ENCODE peak calls at places on chromosome 22, in six cellular contexts. E is K562, Q is HepG2, M is A549, N is GM12878, J is upper lobe of left lung. K is an unnamed sample. For H3K4me1, the result is how much of the 10 kb centered on the place peaks cover.

GRCh38 chr22:29117799-29118477 is 45.1 kb downstream of the KREMEN1 start:
- ATAC-seq in E (no peak), Q (no peak), M (no peak), N (no peak), J (peak), K (peak)

GRCh38 chr22:27771637-27772369 is 29.8 kb downstream of the MN1 start:
- ATAC-seq in E (no peak), Q (no peak), M (no peak), N (no peak), J (no peak), K (no peak)

GRCh38 chr22:38205261-38206128 is 3.7 kb downstream of the MAFF start:
- ATAC-seq in E (no peak), Q (no peak), M (no peak), N (no peak), J (peak), K (peak)

GRCh38 chr22:38129021-38129420 is 18.5 kb upstream of the BAIAP2L2 start:
- ATAC-seq in E (no peak), Q (no peak), M (no peak), N (no peak), J (no peak), K (no peak)

GRCh38 chr22:25656724-25657123 is 85.3 kb upstream of the MYO18B start:
- ATAC-seq in E (no peak), Q (no peak), M (no peak), N (peak), J (no peak), K (no peak)

GRCh38 chr22:50400931-50401330 is 57.8 kb downstream of the PPP6R2 start:
- ATAC-seq in E (no peak), Q (no peak), M (no peak), N (no peak), J (no peak), K (no peak)

GRCh38 chr22:17101475-17102296 is 16.9 kb downstream of the IL17RA start:
- ATAC-seq in E (no peak), Q (no peak), M (no peak), N (no peak), J (peak), K (no peak)

GRCh38 chr22:25420471-25420924 is 144.0 kb upstream of the GRK3 start:
- ATAC-seq in E (no peak), Q (peak), M (no peak), N (peak), J (no peak), K (no peak)

GRCh38 chr22:18048041-18048440 is 23.7 kb upstream of the MICAL3 start:
- ATAC-seq in E (no peak), Q (no peak), M (no peak), N (no peak), J (no peak), K (no peak)

GRCh38 chr22:28864878-28865596 is 18.3 kb upstream of the ZNRF3 start:
- ATAC-seq in E (no peak), Q (peak), M (peak), N (no peak), J (peak), K (no peak)

GRCh38 chr22:50443801-50444625 is 30.8 kb downstream of the SBF1 start:
- ATAC-seq in E (peak), Q (no peak), M (no peak), N (no peak), J (no peak), K (peak)

GRCh38 chr22:26914786-26915185 is 257.4 kb downstream of the MIAT start:
- ATAC-seq in E (no peak), Q (no peak), M (no peak), N (no peak), J (no peak), K (no peak)

GRCh38 chr22:25137577-25138525 is 61.8 kb upstream of the CRYBB3 start:
- ATAC-seq in E (peak), Q (no peak), M (no peak), N (no peak), J (no peak), K (peak)

GRCh38 chr22:28023774-28024173 is 104.7 kb upstream of the PITPNB start:
- ATAC-seq in E (no peak), Q (no peak), M (no peak), N (no peak), J (no peak), K (no peak)

GRCh38 chr22:30312053-30312452 is 14.7 kb downstream of the TBC1D10A start:
- ATAC-seq in E (no peak), Q (no peak), M (peak), N (no peak), J (peak), K (peak)

GRCh38 chr22:17492247-17492646 is 71.1 kb upstream of the SLC25A18 start:
- ATAC-seq in E (no peak), Q (no peak), M (no peak), N (no peak), J (no peak), K (no peak)

GRCh38 chr22:33299245-33299956 is 241.2 kb upstream of the SYN3 start:
- ATAC-seq in E (no peak), Q (no peak), M (no peak), N (peak), J (peak), K (no peak)

GRCh38 chr22:38271927-38272372 is 860 bp downstream of the TMEM184B start:
- ATAC-seq in E (no peak), Q (peak), M (no peak), N (peak), J (peak), K (peak)

GRCh38 chr22:32901925-32902324 is 100.4 kb downstream of the TIMP3 start:
- ATAC-seq in E (peak), Q (no peak), M (no peak), N (no peak), J (no peak), K (no peak)

GRCh38 chr22:50567721-50568252 is 5.1 kb upstream of the SYCE3 start:
- ATAC-seq in E (no peak), Q (no peak), M (no peak), N (no peak), J (no peak), K (no peak)

DNA sequence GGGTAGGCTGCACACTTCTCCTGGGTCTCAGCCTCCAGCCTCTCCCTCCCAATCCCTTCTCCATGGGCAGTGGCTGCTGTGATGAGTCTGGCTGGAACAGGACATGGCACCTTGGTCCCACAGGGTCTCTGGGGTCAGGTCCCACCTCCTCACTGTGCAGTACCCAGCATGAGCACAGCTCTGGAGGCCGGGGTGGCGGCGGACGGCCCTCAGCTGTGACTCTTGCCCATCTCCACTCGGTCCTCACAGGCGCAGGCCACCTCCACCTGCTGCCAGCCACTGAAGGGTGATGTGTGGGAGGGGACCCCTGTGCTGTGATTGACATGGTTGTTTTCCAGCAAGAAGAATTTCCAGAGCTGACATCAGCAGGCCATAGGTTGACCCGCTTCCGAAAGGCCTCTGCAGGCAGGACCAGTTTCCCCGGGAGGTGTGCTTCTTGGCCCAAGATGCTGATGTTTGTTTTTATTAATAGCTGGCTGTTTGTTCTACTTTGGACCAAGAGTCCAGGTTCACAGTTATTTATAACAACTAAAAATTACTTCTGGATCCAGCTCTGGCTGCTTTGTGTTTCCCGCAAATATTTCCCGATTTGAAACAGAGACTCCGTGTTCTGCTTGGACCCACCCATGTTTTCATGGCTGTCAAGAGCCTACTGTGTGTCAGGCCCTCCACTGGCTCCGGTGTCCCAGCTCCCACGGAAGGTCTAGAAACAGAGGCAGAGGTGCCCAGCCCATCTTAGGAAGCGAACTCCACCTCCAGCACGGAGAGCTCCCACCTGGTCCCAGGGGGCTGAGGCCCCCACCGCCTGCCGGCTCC is 45.7 kb downstream of the SCUBE1 start:
- ATAC-seq in E (no peak), Q (no peak), M (no peak), N (no peak), J (peak), K (peak)
- TF ChIP-seq EP300 in E (no peak), Q (no peak), M (no peak), N (no peak), J (no peak), K (no peak)

GRCh38 chr22:46013460-46014416 is 36.8 kb upstream of the WNT7B start:
- ATAC-seq in E (peak), Q (peak), M (peak), N (peak), J (peak), K (peak)
- H3K4me1 ChIP-seq in E (under half), Q (under half), M (under half), N (under half), J (under half), K (under half)

DNA sequence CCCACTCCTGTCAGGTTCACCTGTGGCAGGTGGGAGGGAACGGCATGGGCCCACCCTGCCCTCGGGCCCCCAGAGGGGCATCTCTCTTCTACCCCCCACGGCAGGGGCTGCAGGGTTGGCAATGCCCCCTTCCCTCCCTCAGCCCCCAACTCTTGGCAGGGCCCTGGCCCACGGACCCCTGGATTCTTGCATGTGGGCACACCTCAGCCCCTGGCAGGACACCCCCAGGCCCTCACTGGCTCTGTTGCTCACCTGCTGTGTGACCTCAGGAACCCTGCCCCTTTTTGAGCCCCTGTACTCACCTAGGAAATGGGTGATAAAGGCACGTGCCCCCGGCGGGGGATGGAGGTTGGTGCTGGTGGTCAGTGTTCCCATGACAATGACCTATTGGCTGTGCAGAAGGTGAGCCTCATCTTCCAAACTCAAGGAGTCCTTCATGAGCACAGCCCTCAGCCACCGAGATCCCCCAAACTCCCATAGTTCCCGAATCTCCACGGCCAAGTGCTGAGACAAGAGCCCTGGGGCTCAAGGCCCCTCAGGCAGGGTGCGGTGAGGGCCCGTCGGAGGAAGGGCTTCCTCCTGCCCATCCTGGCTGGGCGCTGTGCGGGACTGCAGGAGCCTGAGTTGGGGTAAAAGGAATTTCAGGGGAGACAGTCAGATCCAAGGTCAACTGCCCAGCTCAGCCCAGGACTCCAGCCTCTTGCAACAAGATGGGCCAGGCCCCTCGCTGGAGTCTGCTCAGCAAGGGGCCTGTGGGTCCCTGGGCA is 198.2 kb downstream of the IGLL1 start:
- ATAC-seq in E (no peak), Q (no peak), M (no peak), N (no peak), J (no peak), K (no peak)
- TF ChIP-seq EP300 in E (no peak), Q (no peak), M (no peak), N (no peak), J (no peak), K (no peak)

GRCh38 chr22:35824256-35824655 is 106.6 kb downstream of the APOL5 start:
- ATAC-seq in E (no peak), Q (peak), M (no peak), N (no peak), J (no peak), K (no peak)
- H3K4me1 ChIP-seq in E (under half), Q (half or more), M (under half), N (under half), J (under half), K (half or more)

GRCh38 chr22:46033256-46034200 is 56.6 kb upstream of the WNT7B start:
- ATAC-seq in E (no peak), Q (no peak), M (no peak), N (no peak), J (no peak), K (no peak)

GRCh38 chr22:46035380-46035741 is 58.4 kb upstream of the WNT7B start:
- ATAC-seq in E (no peak), Q (no peak), M (no peak), N (no peak), J (no peak), K (no peak)

GRCh38 chr22:46038174-46038487 is 61.2 kb upstream of the WNT7B start:
- ATAC-seq in E (no peak), Q (no peak), M (no peak), N (no peak), J (no peak), K (no peak)

GRCh38 chr22:46036558-46037408 is 59.8 kb upstream of the WNT7B start:
- ATAC-seq in E (peak), Q (peak), M (peak), N (peak), J (no peak), K (no peak)

DNA sequence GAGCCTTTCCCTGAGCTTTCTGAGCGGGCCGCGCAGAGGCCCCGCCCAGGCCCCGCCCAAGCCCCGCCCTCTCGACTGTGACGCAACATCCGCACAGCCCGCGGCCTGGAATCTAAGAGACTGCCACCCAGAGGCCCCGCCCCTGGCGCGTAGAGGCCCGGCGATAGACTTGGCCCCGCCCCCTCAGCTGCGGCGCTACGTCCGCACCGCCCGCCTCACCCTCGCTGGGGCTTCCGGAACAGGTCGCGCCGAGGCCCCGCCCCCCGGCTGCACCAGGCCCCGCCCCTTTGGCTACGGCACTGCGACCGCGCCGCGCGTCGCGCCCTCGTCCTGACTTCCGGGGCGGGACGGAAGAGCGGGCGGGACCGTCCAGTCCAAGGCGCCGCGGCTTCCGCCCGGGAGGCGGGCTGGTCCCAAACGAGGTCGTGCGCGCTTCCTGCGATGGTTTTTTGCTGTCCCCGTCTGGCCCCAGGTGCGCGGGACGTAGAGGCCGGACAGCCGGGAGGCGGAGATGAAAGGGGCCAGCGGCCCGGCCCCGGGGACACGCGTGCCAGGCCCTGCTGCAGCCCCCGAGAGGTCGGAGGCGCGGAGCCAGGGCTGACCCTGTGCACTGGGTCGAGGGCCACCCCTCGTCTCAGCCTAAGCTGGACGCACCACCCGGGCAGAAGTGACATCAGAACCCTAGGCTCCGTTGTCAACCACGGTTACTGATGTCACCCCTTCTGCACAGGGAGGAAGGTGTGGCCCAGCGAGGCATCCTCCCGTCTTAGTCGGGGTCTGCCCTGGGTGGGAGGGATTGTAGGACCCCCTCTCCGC is 59.0 kb upstream of the WNT7B start:
- ATAC-seq in E (peak), Q (peak), M (peak), N (peak), J (peak), K (peak)
- TF ChIP-seq EP300 in E (no peak), Q (no peak), M (no peak), N (no peak), J (no peak), K (no peak)

GRCh38 chr22:23391022-23391421 is 189.1 kb downstream of the IGLL1 start:
- ATAC-seq in E (no peak), Q (no peak), M (no peak), N (no peak), J (no peak), K (no peak)
- H3K4me1 ChIP-seq in E (under half), Q (under half), M (under half), N (under half), J (under half), K (under half)

GRCh38 chr22:40834628-40835027 is 15.5 kb upstream of the SLC25A17 start:
- ATAC-seq in E (no peak), Q (no peak), M (no peak), N (no peak), J (no peak), K (no peak)

DNA sequence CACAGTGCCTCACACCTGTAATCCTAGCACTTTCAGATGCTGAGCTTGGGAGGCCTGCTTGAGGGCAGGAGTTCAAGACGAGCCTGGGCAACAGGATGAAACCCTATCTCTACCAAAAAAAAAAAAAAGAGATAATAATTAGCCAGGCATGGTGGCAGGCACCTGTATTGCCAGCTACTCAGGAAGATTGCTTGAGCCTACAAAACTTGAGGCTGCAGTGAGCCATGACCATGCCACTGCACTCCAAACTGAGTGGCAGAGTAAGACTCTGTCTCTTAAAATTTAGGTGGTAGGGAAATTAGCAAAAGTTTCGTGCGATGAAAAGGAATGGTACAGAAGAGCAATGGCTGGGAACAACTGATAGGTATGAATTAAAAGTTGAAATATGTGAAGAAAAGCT is 18.0 kb downstream of the ST13 start:
- ATAC-seq in E (no peak), Q (no peak), M (no peak), N (no peak), J (no peak), K (no peak)
- TF ChIP-seq EP300 in E (no peak), Q (no peak), M (no peak), N (no peak), J (no peak), K (no peak)